ENCODE peak calls at places on chromosomes 7 and 10, in five cellular contexts. T is foreskin keratinocyte, C is lower lobe of right lung, W is OCI-LY7, Q is esophagus squamous epithelium. F is an unnamed sample.

GRCh38 chr7:117816727-117817126 is 56.5 kb downstream of the CTTNBP2 start:
- DNase-seq in T (no peak), Q (no peak), C (no peak), W (no peak), F (no peak)

GRCh38 chr10:115945696-115946445 is 327.1 kb downstream of the GFRA1 start:
- DNase-seq in C (no peak), W (no peak), T (peak; percentile 28), Q (no peak), F (no peak)

GRCh38 chr7:117659453-117660086 is 179.7 kb downstream of the CFTR start:
- DNase-seq in T (no peak), W (no peak), Q (no peak), C (no peak), F (no peak)

GRCh38 chr10:15342970-15343369 is 28.1 kb downstream of the FAM171A1 start:
- DNase-seq in Q (no peak), C (no peak), W (no peak), T (no peak), F (no peak)

GRCh38 chr7:4144171-4144701 is 537.9 kb upstream of the FOXK1 start:
- DNase-seq in T (no peak), Q (no peak), C (peak; percentile 38), W (no peak), F (no peak)

GRCh38 chr7:90155206-90155605 is 937 bp downstream of the STEAP1 start:
- DNase-seq in Q (no peak), T (no peak), W (no peak), C (no peak), F (no peak)

GRCh38 chr10:32445036-32445435 is 904 bp upstream of the CCDC7 start:
- DNase-seq in W (peak; percentile 11), C (no peak), T (no peak), Q (no peak), F (no peak)

GRCh38 chr10:110822708-110823291 is 48.9 kb upstream of the PDCD4 start:
- DNase-seq in Q (no peak), T (no peak), W (no peak), C (no peak), F (peak; percentile 69)

GRCh38 chr7:66747385-66748126 is 7.0 kb downstream of the RABGEF1 start:
- DNase-seq in W (no peak), T (no peak), Q (no peak), C (no peak), F (no peak)

GRCh38 chr10:79266543-79267312 is 80.5 kb upstream of the PPIF start:
- DNase-seq in C (peak; percentile 86), Q (no peak), T (peak; percentile 71), W (peak; percentile 45), F (no peak)

GRCh38 chr7:148650232-148650858 is 48.4 kb upstream of the CUL1 start:
- DNase-seq in W (no peak), C (no peak), T (peak; percentile 68), Q (no peak), F (no peak)

GRCh38 chr7:91517408-91517807 is 253.2 kb downstream of the FZD1 start:
- DNase-seq in W (no peak), C (no peak), Q (no peak), T (no peak), F (no peak)

GRCh38 chr10:132240156-132240555 is 53.4 kb downstream of the DPYSL4 start:
- DNase-seq in C (no peak), Q (no peak), T (no peak), W (no peak), F (no peak)

GRCh38 chr7:143223784-143224183 is 1.9 kb downstream of the TAS2R40 start:
- DNase-seq in T (no peak), W (no peak), Q (no peak), C (no peak), F (no peak)

GRCh38 chr10:85787393-85787792 is 579.2 kb downstream of the GRID1 start:
- DNase-seq in W (no peak), Q (no peak), T (no peak), C (no peak), F (no peak)

GRCh38 chr7:20607216-20607615 is 8.3 kb upstream of the ABCB5 start:
- DNase-seq in T (no peak), W (no peak), C (no peak), Q (no peak), F (no peak)

GRCh38 chr10:110437761-110438341 is 59.9 kb upstream of the DUSP5 start:
- DNase-seq in W (peak; percentile 57), Q (no peak), C (no peak), T (no peak), F (no peak)

GRCh38 chr10:117886766-117887165 is 160.0 kb downstream of the RAB11FIP2 start:
- DNase-seq in W (no peak), T (no peak), C (no peak), Q (no peak), F (no peak)

GRCh38 chr7:134071355-134072331 is 55.5 kb upstream of the LRGUK start:
- DNase-seq in C (no peak), Q (no peak), T (no peak), W (no peak), F (no peak)

GRCh38 chr10:77695186-77695585 is 57.6 kb upstream of the KCNMA1 start:
- DNase-seq in T (no peak), W (no peak), Q (no peak), C (no peak), F (no peak)

DNA sequence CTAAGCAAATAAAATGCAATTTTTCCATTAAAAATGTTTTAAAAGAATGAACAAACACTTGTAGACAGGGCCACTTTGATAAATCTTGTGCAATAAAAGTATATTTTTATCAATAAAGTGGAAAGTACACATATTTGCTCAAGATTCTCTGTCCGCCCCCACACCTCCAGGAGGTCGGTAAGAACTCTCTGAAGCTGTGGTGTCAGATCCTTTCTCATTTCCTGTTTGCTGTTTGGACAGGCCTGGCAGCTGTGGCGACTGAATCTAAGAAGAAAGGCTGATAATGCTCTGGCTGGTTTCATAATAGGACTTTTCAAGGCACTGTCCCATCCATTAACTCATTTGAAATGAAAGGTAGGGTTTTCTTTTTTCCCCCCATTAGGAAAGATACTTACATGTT is 15.3 kb upstream of the ASB4 start:
- DNase-seq in C (no peak), T (peak; percentile 23), Q (no peak), W (peak; percentile 68), F (no peak)
- H3K4me1 ChIP-seq in C (peaks cover 13% of the 10 kb centered on the region), T (peaks cover 13% of the 10 kb centered on the region), Q (peaks cover 15% of the 10 kb centered on the region), W (peaks cover 23% of the 10 kb centered on the region), F (no peaks in the 10 kb centered on the region)

GRCh38 chr10:62082270-62082669 is 180.8 kb downstream of the ARID5B start:
- DNase-seq in C (no peak), T (no peak), W (no peak), Q (no peak), F (no peak)
- H3K4me1 ChIP-seq in C (peaks cover 45% of the 10 kb centered on the region), T (peaks cover 42% of the 10 kb centered on the region), W (peaks cover 58% of the 10 kb centered on the region), Q (peaks cover 82% of the 10 kb centered on the region), F (peaks cover 5% of the 10 kb centered on the region)

GRCh38 chr7:5362466-5362865 is 61.2 kb downstream of the TNRC18 start:
- DNase-seq in T (no peak), C (no peak), Q (no peak), W (no peak), F (no peak)

GRCh38 chr7:5360971-5361370 is 62.7 kb downstream of the TNRC18 start:
- DNase-seq in W (no peak), C (no peak), Q (no peak), T (no peak), F (no peak)

GRCh38 chr7:5360451-5360850 is 63.2 kb downstream of the TNRC18 start:
- DNase-seq in C (no peak), T (no peak), Q (no peak), W (no peak), F (no peak)

GRCh38 chr7:5363729-5364128 is 59.9 kb downstream of the TNRC18 start:
- DNase-seq in Q (no peak), T (no peak), C (no peak), W (no peak), F (no peak)

DNA sequence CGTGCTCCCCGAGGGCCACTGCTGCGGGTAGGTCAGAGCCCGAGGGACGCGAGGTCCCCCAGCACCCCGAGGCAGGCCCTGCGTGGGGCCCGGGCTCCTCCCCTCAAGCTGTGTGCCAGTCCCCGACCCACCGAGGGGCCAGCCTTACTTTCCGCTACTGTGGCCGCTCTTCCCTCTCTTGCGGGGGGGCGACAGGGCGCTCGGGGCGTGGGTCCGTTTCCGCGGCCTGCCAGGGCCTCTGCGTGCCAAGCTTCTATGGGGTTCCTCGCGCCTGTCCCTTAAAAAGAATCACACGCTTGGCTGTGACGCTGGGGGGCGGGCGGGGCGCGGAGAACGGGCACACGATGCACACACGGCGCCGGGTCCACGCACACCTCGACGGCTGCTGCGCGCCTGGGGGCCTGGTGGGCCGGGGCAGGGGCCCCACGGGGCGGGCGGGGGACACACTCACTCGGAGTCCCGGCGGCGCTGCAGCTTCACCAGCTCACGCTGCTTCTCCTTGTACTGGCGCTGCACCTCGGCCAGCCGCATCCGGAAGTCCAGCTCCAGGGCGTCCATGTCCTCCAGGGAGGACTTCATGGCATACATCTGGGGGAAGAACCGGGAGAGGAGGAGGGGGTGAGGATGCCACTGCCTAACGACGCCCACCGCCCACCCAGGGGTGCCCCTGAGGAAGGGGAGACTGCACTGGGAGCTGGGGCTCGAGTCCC is 62.0 kb downstream of the TNRC18 start:
- DNase-seq in T (no peak), W (no peak), Q (no peak), C (no peak), F (no peak)
- H3K4me1 ChIP-seq in T (no peaks in the 10 kb centered on the region), W (peaks cover 5% of the 10 kb centered on the region), Q (peaks cover 59% of the 10 kb centered on the region), C (peaks cover 44% of the 10 kb centered on the region), F (peaks cover 5% of the 10 kb centered on the region)

GRCh38 chr10:35639651-35640311 is 2.3 kb downstream of the FZD8 start:
- DNase-seq in T (peak; percentile 34), C (peak; percentile 62), W (no peak), Q (no peak), F (no peak)
- H3K4me1 ChIP-seq in T (peaks cover 3% of the 10 kb centered on the region), C (peaks cover 47% of the 10 kb centered on the region), W (peaks cover 17% of the 10 kb centered on the region), Q (peaks cover 53% of the 10 kb centered on the region), F (no peaks in the 10 kb centered on the region)